ENCODE peak calls at places on chromosomes 7 and 10, in ten cellular contexts. One of them, this sample, is unnamed.
A peak's percentile ranks its signal among the peaks of the same experiment; 100 is the strongest.

GRCh38 chr7:116671681-116672595 is at the start of gene MET:
- DNase-seq in activated CD4-positive, alpha-beta T cell treated with anti-CD3 and anti-CD28 coated beads for 24 hours: peak; percentile 28
- DNase-seq in activated gamma-delta T cell treated with anti-CD3 and anti-CD28 coated beads, Interleukin-2, amount 50 U/mL, for 16 hours: no peak
- DNase-seq in GM06990: peak; percentile 55
- DNase-seq in T follicular helper cell: no peak
- DNase-seq in NCI-H1694 treated with DMSO at 0.1 percent for 48 hours: peak; percentile 4
- DNase-seq in AG10803: peak; percentile 75
- DNase-seq in NCI-H1417 treated with DMSO at 0.1 percent for 48 hours: peak; percentile 55
- DNase-seq in activated T-helper 1 cell treated with Interleukin-2 at 50 U/mL for 16 hours: no peak
- DNase-seq in aorta: peak; percentile 90
- DNase-seq in this sample: peak; percentile 74

GRCh38 chr7:31950101-31950755 is 120.0 kb downstream of the PDE1C start:
- DNase-seq in activated CD4-positive, alpha-beta T cell treated with anti-CD3 and anti-CD28 coated beads for 24 hours: no peak
- DNase-seq in activated gamma-delta T cell treated with anti-CD3 and anti-CD28 coated beads, Interleukin-2, amount 50 U/mL, for 16 hours: no peak
- DNase-seq in GM06990: peak; percentile 35
- DNase-seq in T follicular helper cell: no peak
- DNase-seq in NCI-H1694 treated with DMSO at 0.1 percent for 48 hours: no peak
- DNase-seq in AG10803: peak; percentile 42
- DNase-seq in NCI-H1417 treated with DMSO at 0.1 percent for 48 hours: no peak
- DNase-seq in activated T-helper 1 cell treated with Interleukin-2 at 50 U/mL for 16 hours: no peak
- DNase-seq in aorta: no peak
- DNase-seq in this sample: no peak

GRCh38 chr10:34758447-34758996 is 56.6 kb downstream of the PARD3 start:
- DNase-seq in activated CD4-positive, alpha-beta T cell treated with anti-CD3 and anti-CD28 coated beads for 24 hours: no peak
- DNase-seq in activated gamma-delta T cell treated with anti-CD3 and anti-CD28 coated beads, Interleukin-2, amount 50 U/mL, for 16 hours: no peak
- DNase-seq in GM06990: peak; percentile 67
- DNase-seq in T follicular helper cell: no peak
- DNase-seq in NCI-H1694 treated with DMSO at 0.1 percent for 48 hours: no peak
- DNase-seq in AG10803: peak; percentile 83
- DNase-seq in NCI-H1417 treated with DMSO at 0.1 percent for 48 hours: no peak
- DNase-seq in activated T-helper 1 cell treated with Interleukin-2 at 50 U/mL for 16 hours: no peak
- DNase-seq in aorta: no peak
- DNase-seq in this sample: no peak

GRCh38 chr7:77791336-77791735 is 6.9 kb downstream of the TMEM60 start:
- DNase-seq in activated CD4-positive, alpha-beta T cell treated with anti-CD3 and anti-CD28 coated beads for 24 hours: no peak
- DNase-seq in activated gamma-delta T cell treated with anti-CD3 and anti-CD28 coated beads, Interleukin-2, amount 50 U/mL, for 16 hours: no peak
- DNase-seq in GM06990: no peak
- DNase-seq in T follicular helper cell: no peak
- DNase-seq in NCI-H1694 treated with DMSO at 0.1 percent for 48 hours: no peak
- DNase-seq in AG10803: no peak
- DNase-seq in NCI-H1417 treated with DMSO at 0.1 percent for 48 hours: peak; percentile 25
- DNase-seq in activated T-helper 1 cell treated with Interleukin-2 at 50 U/mL for 16 hours: no peak
- DNase-seq in aorta: no peak
- DNase-seq in this sample: no peak

GRCh38 chr7:155484483-155485399 is 26.8 kb downstream of the EN2 start:
- DNase-seq in activated CD4-positive, alpha-beta T cell treated with anti-CD3 and anti-CD28 coated beads for 24 hours: no peak
- DNase-seq in activated gamma-delta T cell treated with anti-CD3 and anti-CD28 coated beads, Interleukin-2, amount 50 U/mL, for 16 hours: no peak
- DNase-seq in GM06990: no peak
- DNase-seq in T follicular helper cell: no peak
- DNase-seq in NCI-H1694 treated with DMSO at 0.1 percent for 48 hours: no peak
- DNase-seq in AG10803: no peak
- DNase-seq in NCI-H1417 treated with DMSO at 0.1 percent for 48 hours: no peak
- DNase-seq in activated T-helper 1 cell treated with Interleukin-2 at 50 U/mL for 16 hours: no peak
- DNase-seq in aorta: peak; percentile 67
- DNase-seq in this sample: no peak

GRCh38 chr10:128630787-128631252 is 504.6 kb upstream of the MKI67 start:
- DNase-seq in activated CD4-positive, alpha-beta T cell treated with anti-CD3 and anti-CD28 coated beads for 24 hours: no peak
- DNase-seq in activated gamma-delta T cell treated with anti-CD3 and anti-CD28 coated beads, Interleukin-2, amount 50 U/mL, for 16 hours: no peak
- DNase-seq in GM06990: no peak
- DNase-seq in T follicular helper cell: no peak
- DNase-seq in NCI-H1694 treated with DMSO at 0.1 percent for 48 hours: no peak
- DNase-seq in AG10803: peak; percentile 33
- DNase-seq in NCI-H1417 treated with DMSO at 0.1 percent for 48 hours: no peak
- DNase-seq in activated T-helper 1 cell treated with Interleukin-2 at 50 U/mL for 16 hours: no peak
- DNase-seq in aorta: no peak
- DNase-seq in this sample: no peak

GRCh38 chr10:69685426-69685801 is 55.4 kb downstream of the FAM241B start:
- DNase-seq in activated CD4-positive, alpha-beta T cell treated with anti-CD3 and anti-CD28 coated beads for 24 hours: no peak
- DNase-seq in activated gamma-delta T cell treated with anti-CD3 and anti-CD28 coated beads, Interleukin-2, amount 50 U/mL, for 16 hours: no peak
- DNase-seq in GM06990: no peak
- DNase-seq in T follicular helper cell: no peak
- DNase-seq in NCI-H1694 treated with DMSO at 0.1 percent for 48 hours: no peak
- DNase-seq in AG10803: no peak
- DNase-seq in NCI-H1417 treated with DMSO at 0.1 percent for 48 hours: no peak
- DNase-seq in activated T-helper 1 cell treated with Interleukin-2 at 50 U/mL for 16 hours: no peak
- DNase-seq in aorta: no peak
- DNase-seq in this sample: no peak

GRCh38 chr7:6243168-6243567 is 29.3 kb downstream of the CYTH3 start:
- DNase-seq in activated CD4-positive, alpha-beta T cell treated with anti-CD3 and anti-CD28 coated beads for 24 hours: no peak
- DNase-seq in activated gamma-delta T cell treated with anti-CD3 and anti-CD28 coated beads, Interleukin-2, amount 50 U/mL, for 16 hours: no peak
- DNase-seq in GM06990: no peak
- DNase-seq in T follicular helper cell: no peak
- DNase-seq in NCI-H1694 treated with DMSO at 0.1 percent for 48 hours: no peak
- DNase-seq in AG10803: no peak
- DNase-seq in NCI-H1417 treated with DMSO at 0.1 percent for 48 hours: no peak
- DNase-seq in activated T-helper 1 cell treated with Interleukin-2 at 50 U/mL for 16 hours: no peak
- DNase-seq in aorta: no peak
- DNase-seq in this sample: no peak

GRCh38 chr10:71835671-71836593 is 15.1 kb downstream of the PSAP start:
- DNase-seq in activated CD4-positive, alpha-beta T cell treated with anti-CD3 and anti-CD28 coated beads for 24 hours: no peak
- DNase-seq in activated gamma-delta T cell treated with anti-CD3 and anti-CD28 coated beads, Interleukin-2, amount 50 U/mL, for 16 hours: no peak
- DNase-seq in GM06990: peak; percentile 86
- DNase-seq in T follicular helper cell: no peak
- DNase-seq in NCI-H1694 treated with DMSO at 0.1 percent for 48 hours: peak; percentile 79
- DNase-seq in AG10803: peak; percentile 99
- DNase-seq in NCI-H1417 treated with DMSO at 0.1 percent for 48 hours: no peak
- DNase-seq in activated T-helper 1 cell treated with Interleukin-2 at 50 U/mL for 16 hours: no peak
- DNase-seq in aorta: peak; percentile 92
- DNase-seq in this sample: peak; percentile 39

GRCh38 chr7:151784843-151785680 is 91.9 kb downstream of the PRKAG2 start:
- DNase-seq in activated CD4-positive, alpha-beta T cell treated with anti-CD3 and anti-CD28 coated beads for 24 hours: no peak
- DNase-seq in activated gamma-delta T cell treated with anti-CD3 and anti-CD28 coated beads, Interleukin-2, amount 50 U/mL, for 16 hours: no peak
- DNase-seq in GM06990: no peak
- DNase-seq in T follicular helper cell: no peak
- DNase-seq in NCI-H1694 treated with DMSO at 0.1 percent for 48 hours: no peak
- DNase-seq in AG10803: no peak
- DNase-seq in NCI-H1417 treated with DMSO at 0.1 percent for 48 hours: no peak
- DNase-seq in activated T-helper 1 cell treated with Interleukin-2 at 50 U/mL for 16 hours: no peak
- DNase-seq in aorta: peak; percentile 74
- DNase-seq in this sample: no peak

GRCh38 chr10:76333331-76333730 is 901.9 kb downstream of the LRMDA start:
- DNase-seq in activated CD4-positive, alpha-beta T cell treated with anti-CD3 and anti-CD28 coated beads for 24 hours: no peak
- DNase-seq in activated gamma-delta T cell treated with anti-CD3 and anti-CD28 coated beads, Interleukin-2, amount 50 U/mL, for 16 hours: no peak
- DNase-seq in GM06990: no peak
- DNase-seq in T follicular helper cell: no peak
- DNase-seq in NCI-H1694 treated with DMSO at 0.1 percent for 48 hours: peak; percentile 92
- DNase-seq in AG10803: no peak
- DNase-seq in NCI-H1417 treated with DMSO at 0.1 percent for 48 hours: no peak
- DNase-seq in activated T-helper 1 cell treated with Interleukin-2 at 50 U/mL for 16 hours: no peak
- DNase-seq in aorta: no peak
- DNase-seq in this sample: no peak

GRCh38 chr10:28677889-28678686 is 767 bp downstream of the BAMBI start:
- DNase-seq in activated CD4-positive, alpha-beta T cell treated with anti-CD3 and anti-CD28 coated beads for 24 hours: peak; percentile 12
- DNase-seq in activated gamma-delta T cell treated with anti-CD3 and anti-CD28 coated beads, Interleukin-2, amount 50 U/mL, for 16 hours: no peak
- DNase-seq in GM06990: peak; percentile 25
- DNase-seq in T follicular helper cell: peak; percentile 2
- DNase-seq in NCI-H1694 treated with DMSO at 0.1 percent for 48 hours: no peak
- DNase-seq in AG10803: peak; percentile 20
- DNase-seq in NCI-H1417 treated with DMSO at 0.1 percent for 48 hours: no peak
- DNase-seq in activated T-helper 1 cell treated with Interleukin-2 at 50 U/mL for 16 hours: peak; percentile 1
- DNase-seq in aorta: peak; percentile 83
- DNase-seq in this sample: peak; percentile 27

GRCh38 chr7:31307941-31308340 is 32.6 kb downstream of the NEUROD6 start:
- DNase-seq in activated CD4-positive, alpha-beta T cell treated with anti-CD3 and anti-CD28 coated beads for 24 hours: no peak
- DNase-seq in activated gamma-delta T cell treated with anti-CD3 and anti-CD28 coated beads, Interleukin-2, amount 50 U/mL, for 16 hours: no peak
- DNase-seq in GM06990: no peak
- DNase-seq in T follicular helper cell: no peak
- DNase-seq in NCI-H1694 treated with DMSO at 0.1 percent for 48 hours: peak; percentile 92
- DNase-seq in AG10803: no peak
- DNase-seq in NCI-H1417 treated with DMSO at 0.1 percent for 48 hours: no peak
- DNase-seq in activated T-helper 1 cell treated with Interleukin-2 at 50 U/mL for 16 hours: no peak
- DNase-seq in aorta: no peak
- DNase-seq in this sample: no peak

GRCh38 chr10:70132098-70133029 is at the start of gene AIFM2:
- DNase-seq in activated CD4-positive, alpha-beta T cell treated with anti-CD3 and anti-CD28 coated beads for 24 hours: no peak
- DNase-seq in activated gamma-delta T cell treated with anti-CD3 and anti-CD28 coated beads, Interleukin-2, amount 50 U/mL, for 16 hours: no peak
- DNase-seq in GM06990: peak; percentile 80
- DNase-seq in T follicular helper cell: peak; percentile 14
- DNase-seq in NCI-H1694 treated with DMSO at 0.1 percent for 48 hours: no peak
- DNase-seq in AG10803: peak; percentile 74
- DNase-seq in NCI-H1417 treated with DMSO at 0.1 percent for 48 hours: no peak
- DNase-seq in activated T-helper 1 cell treated with Interleukin-2 at 50 U/mL for 16 hours: no peak
- DNase-seq in aorta: peak; percentile 94
- DNase-seq in this sample: peak; percentile 55